ENCODE peak calls at places on chromosome 1, in five cellular contexts. One of them, this sample, is unnamed.

GRCh38 chr1:48036693-48037386 is 39.7 kb upstream of the TRABD2B start:
- DNase-seq in AG09319: no peak
- DNase-seq in OCI-LY7: no peak
- DNase-seq in Panc1: no peak
- DNase-seq in B cell: no peak
- DNase-seq in this sample: no peak

GRCh38 chr1:247077234-247077633 is 1.4 kb downstream of the ZNF670 start:
- DNase-seq in AG09319: no peak
- DNase-seq in OCI-LY7: no peak
- DNase-seq in Panc1: no peak
- DNase-seq in B cell: no peak
- DNase-seq in this sample: no peak

GRCh38 chr1:182698977-182699672 is 14.7 kb upstream of the RGS8 start:
- DNase-seq in AG09319: no peak
- DNase-seq in OCI-LY7: no peak
- DNase-seq in Panc1: no peak
- DNase-seq in B cell: no peak
- DNase-seq in this sample: no peak

GRCh38 chr1:94084085-94084484 is 36.9 kb downstream of the ABCA4 start:
- DNase-seq in AG09319: no peak
- DNase-seq in OCI-LY7: no peak
- DNase-seq in Panc1: no peak
- DNase-seq in B cell: no peak
- DNase-seq in this sample: no peak

GRCh38 chr1:209398330-209398991 is 185.1 kb upstream of the CAMK1G start:
- DNase-seq in AG09319: peak
- DNase-seq in OCI-LY7: no peak
- DNase-seq in Panc1: no peak
- DNase-seq in B cell: no peak
- DNase-seq in this sample: no peak

GRCh38 chr1:8903908-8904650 is 25.6 kb upstream of the ENO1 start:
- DNase-seq in AG09319: peak
- DNase-seq in OCI-LY7: no peak
- DNase-seq in Panc1: peak
- DNase-seq in B cell: no peak
- DNase-seq in this sample: no peak

GRCh38 chr1:24321712-24322635 is 2.8 kb downstream of the GRHL3 start:
- DNase-seq in AG09319: peak
- DNase-seq in OCI-LY7: peak
- DNase-seq in Panc1: no peak
- DNase-seq in B cell: peak
- DNase-seq in this sample: peak

GRCh38 chr1:47917696-47918095 is 79.5 kb downstream of the TRABD2B start:
- DNase-seq in AG09319: no peak
- DNase-seq in OCI-LY7: no peak
- DNase-seq in Panc1: no peak
- DNase-seq in B cell: no peak
- DNase-seq in this sample: no peak

GRCh38 chr1:17637055-17637454 is 97.6 kb downstream of the ARHGEF10L start:
- DNase-seq in AG09319: no peak
- DNase-seq in OCI-LY7: no peak
- DNase-seq in Panc1: no peak
- DNase-seq in B cell: no peak
- DNase-seq in this sample: no peak

GRCh38 chr1:11524465-11525150 is 45.7 kb downstream of the DISP3 start:
- DNase-seq in AG09319: no peak
- DNase-seq in OCI-LY7: no peak
- DNase-seq in Panc1: no peak
- DNase-seq in B cell: no peak
- DNase-seq in this sample: no peak

GRCh38 chr1:174964261-174964984 is 35.3 kb upstream of the CACYBP start:
- DNase-seq in AG09319: no peak
- DNase-seq in OCI-LY7: peak
- DNase-seq in Panc1: no peak
- DNase-seq in B cell: no peak
- DNase-seq in this sample: no peak

GRCh38 chr1:198153804-198154203 is 3.0 kb upstream of the NEK7 start:
- DNase-seq in AG09319: no peak
- DNase-seq in OCI-LY7: no peak
- DNase-seq in Panc1: no peak
- DNase-seq in B cell: no peak
- DNase-seq in this sample: no peak

GRCh38 chr1:16421201-16421600 is 16.0 kb downstream of the SPATA21 start:
- DNase-seq in AG09319: no peak
- DNase-seq in OCI-LY7: no peak
- DNase-seq in Panc1: no peak
- DNase-seq in B cell: no peak
- DNase-seq in this sample: no peak

GRCh38 chr1:162215902-162216301 is 146.4 kb downstream of the NOS1AP start:
- DNase-seq in AG09319: no peak
- DNase-seq in OCI-LY7: no peak
- DNase-seq in Panc1: no peak
- DNase-seq in B cell: no peak
- DNase-seq in this sample: no peak

GRCh38 chr1:16118706-16119105 is 37.2 kb downstream of the EPHA2 start:
- DNase-seq in AG09319: no peak
- DNase-seq in OCI-LY7: no peak
- DNase-seq in Panc1: no peak
- DNase-seq in B cell: no peak
- DNase-seq in this sample: no peak

GRCh38 chr1:78284354-78284753 is 206.4 kb upstream of the PTGFR start:
- DNase-seq in AG09319: no peak
- DNase-seq in OCI-LY7: no peak
- DNase-seq in Panc1: no peak
- DNase-seq in B cell: no peak
- DNase-seq in this sample: no peak

GRCh38 chr1:162302660-162303344 is 73.9 kb downstream of the SPATA46 start:
- DNase-seq in AG09319: no peak
- DNase-seq in OCI-LY7: no peak
- DNase-seq in Panc1: no peak
- DNase-seq in B cell: no peak
- DNase-seq in this sample: no peak

GRCh38 chr1:110308247-110308646 is 30.9 kb upstream of the RBM15 start:
- DNase-seq in AG09319: no peak
- DNase-seq in OCI-LY7: no peak
- DNase-seq in Panc1: no peak
- DNase-seq in B cell: no peak
- DNase-seq in this sample: no peak

GRCh38 chr1:154361357-154361756 is 36.0 kb downstream of the ATP8B2 start:
- DNase-seq in AG09319: no peak
- DNase-seq in OCI-LY7: no peak
- DNase-seq in Panc1: no peak
- DNase-seq in B cell: no peak
- DNase-seq in this sample: no peak

GRCh38 chr1:93346472-93346991 is 825 bp downstream of the DR1 start:
- DNase-seq in AG09319: no peak
- DNase-seq in OCI-LY7: peak
- DNase-seq in Panc1: no peak
- DNase-seq in B cell: peak
- DNase-seq in this sample: no peak

DNA sequence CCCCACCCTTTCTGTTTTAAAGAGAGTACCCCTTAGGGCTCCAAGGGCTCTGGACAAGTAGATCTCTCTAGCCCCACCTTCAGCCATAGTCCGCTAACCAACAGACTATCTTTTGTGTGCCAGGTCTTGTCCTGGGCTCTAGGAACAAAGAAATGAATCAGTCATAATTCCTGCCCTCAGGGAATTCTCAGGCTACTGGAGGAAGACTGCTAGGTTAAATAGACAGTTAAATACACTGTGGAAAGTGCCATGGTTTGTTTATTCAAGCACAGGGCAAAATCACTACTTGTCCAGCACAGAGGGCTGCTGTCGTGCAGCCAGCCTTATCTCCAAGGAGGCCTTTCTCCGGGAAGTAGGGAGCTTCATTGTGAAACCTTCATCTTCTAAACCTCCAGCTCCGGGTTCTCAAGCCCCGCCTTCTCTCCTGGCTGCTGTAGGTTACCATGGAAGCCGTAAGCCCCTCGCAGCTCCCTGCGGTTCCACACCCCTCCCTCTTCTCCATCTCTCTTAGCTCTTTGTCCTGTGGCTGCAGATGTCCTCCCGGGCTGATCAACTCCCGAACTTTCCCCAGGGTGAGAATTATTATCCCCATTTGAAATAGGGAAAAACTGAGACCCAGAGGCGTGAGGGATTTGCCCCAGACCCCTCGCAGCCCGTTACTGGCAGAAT is 29.8 kb downstream of the SHISAL2A start:
- DNase-seq in AG09319: no peak
- DNase-seq in OCI-LY7: no peak
- DNase-seq in Panc1: no peak
- DNase-seq in B cell: no peak
- DNase-seq in this sample: no peak
- TF ChIP-seq CTCF in AG09319: no peak
- TF ChIP-seq CTCF in OCI-LY7: no peak
- TF ChIP-seq CTCF in Panc1: no peak
- TF ChIP-seq CTCF in B cell: no peak
- TF ChIP-seq CTCF in this sample: no peak

GRCh38 chr1:168069384-168069783 is 67.3 kb downstream of the GPR161 start:
- DNase-seq in AG09319: no peak
- DNase-seq in OCI-LY7: no peak
- DNase-seq in Panc1: no peak
- DNase-seq in B cell: no peak
- DNase-seq in this sample: no peak
- TF ChIP-seq CTCF in AG09319: no peak
- TF ChIP-seq CTCF in OCI-LY7: no peak
- TF ChIP-seq CTCF in Panc1: no peak
- TF ChIP-seq CTCF in B cell: no peak
- TF ChIP-seq CTCF in this sample: no peak

GRCh38 chr1:115505157-115505571 is 136.6 kb upstream of the VANGL1 start:
- DNase-seq in AG09319: no peak
- DNase-seq in OCI-LY7: no peak
- DNase-seq in Panc1: no peak
- DNase-seq in B cell: no peak
- DNase-seq in this sample: no peak

GRCh38 chr1:115507916-115508315 is 133.9 kb upstream of the VANGL1 start:
- DNase-seq in AG09319: no peak
- DNase-seq in OCI-LY7: no peak
- DNase-seq in Panc1: no peak
- DNase-seq in B cell: no peak
- DNase-seq in this sample: no peak

GRCh38 chr1:115501476-115501875 is 140.3 kb upstream of the VANGL1 start:
- DNase-seq in AG09319: no peak
- DNase-seq in OCI-LY7: no peak
- DNase-seq in Panc1: no peak
- DNase-seq in B cell: no peak
- DNase-seq in this sample: no peak

GRCh38 chr1:115506523-115507255 is 135.1 kb upstream of the VANGL1 start:
- DNase-seq in AG09319: no peak
- DNase-seq in OCI-LY7: no peak
- DNase-seq in Panc1: no peak
- DNase-seq in B cell: no peak
- DNase-seq in this sample: no peak

DNA sequence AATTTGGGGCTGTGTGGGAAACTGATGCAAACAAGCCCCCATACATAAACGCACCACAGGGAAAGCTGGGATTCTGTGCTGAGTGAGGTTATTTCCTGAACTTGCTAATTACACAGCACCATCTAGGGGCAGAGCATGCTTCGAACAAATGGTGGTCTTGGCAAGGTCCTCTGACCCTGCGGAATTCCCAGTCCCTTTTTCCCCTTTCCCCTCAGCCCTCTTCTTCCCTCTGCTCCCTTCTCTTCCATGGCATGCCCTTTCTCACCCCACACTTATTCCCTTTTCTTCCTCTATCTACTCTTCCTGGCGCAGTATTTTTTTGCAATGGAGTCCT is 134.5 kb upstream of the VANGL1 start:
- DNase-seq in AG09319: peak
- DNase-seq in OCI-LY7: peak
- DNase-seq in Panc1: no peak
- DNase-seq in B cell: no peak
- DNase-seq in this sample: no peak
- TF ChIP-seq CTCF in AG09319: peak
- TF ChIP-seq CTCF in OCI-LY7: peak
- TF ChIP-seq CTCF in Panc1: peak
- TF ChIP-seq CTCF in B cell: no peak
- TF ChIP-seq CTCF in this sample: no peak

DNA sequence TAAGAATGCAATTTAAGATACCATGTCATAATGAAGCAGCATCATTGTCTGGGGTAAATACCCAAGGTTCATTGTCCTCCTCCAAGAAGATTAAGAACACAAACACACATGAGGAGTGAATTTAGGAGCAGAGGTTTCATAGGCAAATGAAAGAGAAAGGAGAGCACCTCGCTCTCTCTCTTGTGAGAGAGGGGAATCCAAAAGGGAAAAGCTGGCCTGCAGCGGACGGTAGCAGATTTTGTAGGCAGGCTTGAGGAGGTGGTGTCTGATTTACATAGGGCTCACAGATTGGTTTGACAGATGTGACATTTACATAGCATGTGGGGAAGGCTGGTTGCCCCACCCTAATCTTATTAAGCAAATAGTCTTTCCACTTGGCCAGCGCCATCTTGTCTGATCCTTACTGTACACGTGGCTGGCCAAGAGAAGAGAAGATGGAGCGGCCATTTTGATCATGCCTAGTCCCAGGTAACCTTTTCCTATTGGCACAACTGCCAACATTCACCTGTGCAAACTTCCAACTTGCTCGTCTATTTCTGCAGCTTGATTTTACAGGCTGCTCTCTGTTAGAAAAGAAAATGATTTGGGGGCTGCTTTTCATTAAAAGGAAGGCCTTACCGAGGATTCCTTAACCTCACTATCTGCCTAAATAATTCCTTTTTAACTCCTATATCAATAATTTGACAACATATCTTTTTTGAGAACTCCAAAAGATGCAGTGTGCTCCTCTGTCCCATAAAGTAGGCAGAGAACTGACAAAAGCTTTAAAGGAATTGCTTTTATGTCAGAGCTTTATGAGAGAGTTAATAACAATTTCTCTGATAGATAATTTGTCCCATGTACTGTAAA is 16.0 kb upstream of the LRRC7 start:
- DNase-seq in AG09319: no peak
- DNase-seq in OCI-LY7: no peak
- DNase-seq in Panc1: no peak
- DNase-seq in B cell: no peak
- DNase-seq in this sample: no peak
- TF ChIP-seq CTCF in AG09319: no peak
- TF ChIP-seq CTCF in OCI-LY7: no peak
- TF ChIP-seq CTCF in Panc1: no peak
- TF ChIP-seq CTCF in B cell: no peak
- TF ChIP-seq CTCF in this sample: no peak